ENCODE peak calls at places on chromosome 4, in six cellular contexts. Y, H, T, U, M and W are unnamed samples.

GRCh38 chr4:107125496-107125895 is 89.4 kb upstream of the DKK2 start:
- DNase-seq in T (no peak), U (no peak), M (no peak), H (no peak), Y (no peak), W (no peak)

GRCh38 chr4:148834804-148835598 is 392.8 kb upstream of the NR3C2 start:
- DNase-seq in U (peak), T (no peak), Y (no peak), H (no peak), M (no peak), W (no peak)

GRCh38 chr4:55154933-55155332 is 29.5 kb upstream of the KDR start:
- DNase-seq in M (no peak), U (no peak), T (no peak), H (no peak), Y (no peak), W (no peak)

GRCh38 chr4:1329408-1330371 is 17.3 kb upstream of the UVSSA start:
- DNase-seq in M (no peak), H (no peak), T (no peak), U (no peak), Y (no peak), W (no peak)

GRCh38 chr4:159190646-159191045 is 87.8 kb downstream of the RAPGEF2 start:
- DNase-seq in H (no peak), Y (no peak), M (no peak), U (no peak), T (no peak), W (no peak)

GRCh38 chr4:177546745-177547144 is 104.5 kb upstream of the AGA start:
- DNase-seq in H (no peak), M (no peak), Y (no peak), T (no peak), U (no peak), W (no peak)

GRCh38 chr4:147371661-147372060 is 109.2 kb upstream of the EDNRA start:
- DNase-seq in H (no peak), Y (no peak), M (no peak), U (no peak), T (no peak), W (no peak)

GRCh38 chr4:52001616-52002015 is 18.5 kb downstream of the LRRC66 start:
- DNase-seq in T (no peak), H (no peak), M (no peak), U (no peak), Y (no peak), W (no peak)

GRCh38 chr4:18214656-18215055 is 193.1 kb upstream of the LCORL start:
- DNase-seq in T (no peak), H (no peak), U (no peak), M (no peak), Y (no peak), W (peak)

GRCh38 chr4:154292589-154292988 is 199.0 kb downstream of the DCHS2 start:
- DNase-seq in M (no peak), T (no peak), Y (no peak), H (no peak), U (no peak), W (no peak)

GRCh38 chr4:49516796-49517195 is 530.7 kb downstream of the CWH43 start:
- DNase-seq in U (no peak), T (no peak), Y (no peak), M (no peak), H (no peak), W (no peak)

GRCh38 chr4:168765726-168766125 is 244.3 kb downstream of the CBR4 start:
- DNase-seq in T (peak), H (no peak), M (no peak), U (no peak), Y (no peak), W (peak)

GRCh38 chr4:133823177-133823576 is 378.4 kb downstream of the PABPC4L start:
- DNase-seq in T (no peak), Y (no peak), M (no peak), H (no peak), U (no peak), W (no peak)

GRCh38 chr4:2714071-2714770 is 41.9 kb downstream of the TNIP2 start:
- DNase-seq in T (no peak), U (peak), Y (no peak), H (no peak), M (no peak), W (no peak)

GRCh38 chr4:108060164-108060563 is 70.5 kb downstream of the HADH start:
- DNase-seq in T (no peak), U (peak), M (peak), Y (peak), H (peak), W (no peak)

GRCh38 chr4:129429566-129430339 is 333.8 kb downstream of the C4orf33 start:
- DNase-seq in Y (peak), M (no peak), H (no peak), T (no peak), U (no peak), W (peak)

GRCh38 chr4:159487284-159487747 is 384.4 kb downstream of the RAPGEF2 start:
- DNase-seq in U (peak), H (peak), T (no peak), M (peak), Y (peak), W (peak)

GRCh38 chr4:42816864-42817263 is 75.6 kb upstream of the GRXCR1 start:
- DNase-seq in Y (no peak), U (no peak), T (no peak), H (no peak), M (no peak), W (no peak)

GRCh38 chr4:8344387-8344786 is 74.8 kb downstream of the HTRA3 start:
- DNase-seq in U (no peak), H (no peak), Y (no peak), T (no peak), M (no peak), W (no peak)

GRCh38 chr4:52869196-52869595 is 7.1 kb downstream of the RASL11B start:
- DNase-seq in H (no peak), U (no peak), T (peak), Y (no peak), M (no peak), W (peak)

GRCh38 chr4:51895816-51896408 is 53.0 kb downstream of the DCUN1D4 start:
- DNase-seq in H (peak), Y (peak), U (peak), M (peak), T (no peak), W (no peak)

GRCh38 chr4:56272003-56272402 is 115.3 kb downstream of the AASDH start:
- DNase-seq in T (no peak), H (no peak), U (no peak), Y (no peak), M (no peak), W (no peak)

GRCh38 chr4:16707874-16708273 is 190.6 kb downstream of the LDB2 start:
- DNase-seq in H (no peak), M (no peak), Y (no peak), T (no peak), U (no peak), W (no peak)

GRCh38 chr4:139834210-139834609 is 168.6 kb downstream of the MGST2 start:
- DNase-seq in M (peak), T (no peak), U (no peak), Y (no peak), H (no peak), W (no peak)